ENCODE peak calls at places on chromosomes 16 and 17, in four cellular contexts. One of them, this sample, is unnamed.

GRCh38 chr17:49581645-49581992 is 5.9 kb downstream of the NXPH3 start:
- DNase-seq in HCT116: no peak
- DNase-seq in A172: no peak
- DNase-seq in KBM-7: no peak
- DNase-seq in this sample: no peak

GRCh38 chr17:74528491-74529199 is 2.6 kb downstream of the CD300LB start:
- DNase-seq in HCT116: no peak
- DNase-seq in A172: no peak
- DNase-seq in KBM-7: peak; percentile 47
- DNase-seq in this sample: no peak

GRCh38 chr16:11949527-11949926 is 7.7 kb upstream of the NPIPB2 start:
- DNase-seq in HCT116: peak; percentile 28
- DNase-seq in A172: peak; percentile 57
- DNase-seq in KBM-7: peak; percentile 53
- DNase-seq in this sample: peak; percentile 45

GRCh38 chr17:45237686-45238085 is 16.0 kb downstream of the FMNL1 start:
- DNase-seq in HCT116: no peak
- DNase-seq in A172: no peak
- DNase-seq in KBM-7: no peak
- DNase-seq in this sample: no peak

GRCh38 chr17:19977360-19978205 is at the start of gene AKAP10:
- DNase-seq in HCT116: peak; percentile 55
- DNase-seq in A172: peak; percentile 79
- DNase-seq in KBM-7: peak; percentile 89
- DNase-seq in this sample: peak; percentile 56

GRCh38 chr17:82281502-82282238 is 8.2 kb upstream of the CSNK1D start:
- DNase-seq in HCT116: peak; percentile 66
- DNase-seq in A172: peak; percentile 89
- DNase-seq in KBM-7: no peak
- DNase-seq in this sample: no peak

GRCh38 chr16:68776821-68777485 is 39.9 kb downstream of the CDH1 start:
- DNase-seq in HCT116: no peak
- DNase-seq in A172: no peak
- DNase-seq in KBM-7: no peak
- DNase-seq in this sample: no peak

GRCh38 chr17:17067277-17067676 is 25.0 kb downstream of the MPRIP start:
- DNase-seq in HCT116: no peak
- DNase-seq in A172: peak; percentile 80
- DNase-seq in KBM-7: no peak
- DNase-seq in this sample: no peak

GRCh38 chr17:59004338-59005111 is 102.2 kb downstream of the TRIM37 start:
- DNase-seq in HCT116: peak; percentile 59
- DNase-seq in A172: peak; percentile 66
- DNase-seq in KBM-7: peak; percentile 76
- DNase-seq in this sample: no peak

GRCh38 chr17:69455040-69455439 is 40.5 kb downstream of the MAP2K6 start:
- DNase-seq in HCT116: no peak
- DNase-seq in A172: no peak
- DNase-seq in KBM-7: no peak
- DNase-seq in this sample: no peak